ENCODE peak calls at places on chromosomes 4 and X, in six cellular contexts. X is SJSA1, L is tibial artery, V is aorta, S is prostate gland, J is heart left ventricle. A is an unnamed sample.
A peak's percentile ranks its signal among the peaks of the same experiment; 100 is the strongest.

GRCh38 chrX:71846429-71846828 is 64.2 kb upstream of the NHSL2 start:
- DNase-seq in S (no peak), J (no peak), X (peak; percentile 1), V (no peak), L (no peak), A (no peak)

GRCh38 chr4:101103381-101104142 is 243.8 kb downstream of the PPP3CA start:
- DNase-seq in V (no peak), J (no peak), L (no peak), X (no peak), S (no peak), A (no peak)

GRCh38 chrX:102546818-102547493 is 30.4 kb upstream of the TMSB15A start:
- DNase-seq in J (no peak), L (no peak), S (no peak), X (no peak), V (no peak), A (no peak)

GRCh38 chr4:72352746-72353145 is 216.3 kb downstream of the ADAMTS3 start:
- DNase-seq in L (no peak), X (no peak), J (no peak), V (no peak), S (peak; percentile 29), A (no peak)

GRCh38 chr4:78768447-78769177 is 7.5 kb upstream of the BMP2K start:
- DNase-seq in S (no peak), V (no peak), J (no peak), L (no peak), X (peak; percentile 12), A (no peak)

GRCh38 chr4:25939330-25939729 is 25.3 kb downstream of the SMIM20 start:
- DNase-seq in L (no peak), J (no peak), S (no peak), X (no peak), V (no peak), A (no peak)

GRCh38 chrX:154797006-154797405 is 8.3 kb downstream of the MPP1 start:
- DNase-seq in J (no peak), V (no peak), S (no peak), X (peak; percentile 23), L (no peak), A (no peak)

GRCh38 chr4:17060230-17060629 is 161.8 kb upstream of the LDB2 start:
- DNase-seq in L (no peak), J (no peak), S (no peak), X (no peak), V (no peak), A (no peak)

GRCh38 chr4:94641702-94642560 is 115.8 kb upstream of the BMPR1B start:
- DNase-seq in X (peak; percentile 55), S (no peak), V (no peak), J (no peak), L (no peak), A (no peak)

GRCh38 chr4:140153744-140154571 is at the start of gene MAML3:
- DNase-seq in X (peak; percentile 92), L (peak; percentile 97), V (peak; percentile 98), S (peak; percentile 95), J (peak; percentile 98), A (peak; percentile 94)

GRCh38 chrX:49001521-49002090 is 458 bp downstream of the GRIPAP1 start:
- DNase-seq in S (no peak), L (no peak), V (peak; percentile 67), J (no peak), X (no peak), A (peak; percentile 29)

GRCh38 chrX:17475820-17476219 is 100.8 kb downstream of the NHS start:
- DNase-seq in S (no peak), X (no peak), J (no peak), L (peak; percentile 68), V (no peak), A (no peak)

GRCh38 chr4:89136525-89136924 is 25.2 kb downstream of the TIGD2 start:
- DNase-seq in X (peak; percentile 22), S (no peak), L (no peak), J (no peak), V (no peak), A (no peak)

GRCh38 chr4:177246636-177247584 is 62.8 kb upstream of the NEIL3 start:
- DNase-seq in S (no peak), L (no peak), X (no peak), J (no peak), V (no peak), A (no peak)

GRCh38 chrX:153634236-153634635 is 12.8 kb upstream of the DUSP9 start:
- DNase-seq in V (no peak), L (peak; percentile 13), X (no peak), J (no peak), S (no peak), A (no peak)

GRCh38 chr4:133190098-133190497 is 41.0 kb downstream of the PCDH10 start:
- DNase-seq in V (no peak), J (no peak), L (no peak), S (no peak), X (no peak), A (no peak)

GRCh38 chrX:41122664-41123257 is 37.5 kb downstream of the USP9X start:
- DNase-seq in S (no peak), J (no peak), L (no peak), X (no peak), V (no peak), A (no peak)

GRCh38 chr4:139785356-139785755 is 119.7 kb downstream of the MGST2 start:
- DNase-seq in X (no peak), S (no peak), J (no peak), V (no peak), L (no peak), A (no peak)

GRCh38 chr4:109334129-109334528 is 31.7 kb upstream of the COL25A1 start:
- DNase-seq in J (no peak), V (no peak), S (no peak), X (no peak), L (no peak), A (no peak)

GRCh38 chr4:128177376-128177959 is 110.1 kb downstream of the PGRMC2 start:
- DNase-seq in S (no peak), V (no peak), L (no peak), J (no peak), X (no peak), A (no peak)

DNA sequence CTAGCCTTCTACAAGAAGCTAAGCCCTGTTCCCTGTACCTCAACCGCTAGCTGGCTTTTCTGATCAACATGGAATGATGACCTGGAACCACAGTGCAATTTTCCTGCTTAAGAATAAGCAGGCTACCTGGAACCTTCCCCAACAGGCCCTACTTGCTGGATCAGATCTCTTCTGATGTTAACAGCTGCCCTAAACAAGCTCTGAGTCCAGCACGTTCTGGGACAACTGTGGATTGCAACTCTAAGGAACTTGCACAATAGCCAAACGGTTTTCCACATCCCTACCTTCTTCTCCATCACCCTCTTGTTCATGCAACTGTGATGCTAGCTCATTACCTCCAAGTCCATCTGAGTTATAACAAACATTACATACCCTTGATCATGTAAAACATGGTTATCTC is 19.8 kb downstream of the ATP8A1 start:
- DNase-seq in J (no peak), S (no peak), V (no peak), X (no peak), L (no peak), A (no peak)
- H3K4me1 ChIP-seq in J (peaks cover 39% of the 10 kb centered on the region), S (no peaks in the 10 kb centered on the region), V (no peaks in the 10 kb centered on the region), X (no peaks in the 10 kb centered on the region), L (no peaks in the 10 kb centered on the region), A (peaks cover 4% of the 10 kb centered on the region)

DNA sequence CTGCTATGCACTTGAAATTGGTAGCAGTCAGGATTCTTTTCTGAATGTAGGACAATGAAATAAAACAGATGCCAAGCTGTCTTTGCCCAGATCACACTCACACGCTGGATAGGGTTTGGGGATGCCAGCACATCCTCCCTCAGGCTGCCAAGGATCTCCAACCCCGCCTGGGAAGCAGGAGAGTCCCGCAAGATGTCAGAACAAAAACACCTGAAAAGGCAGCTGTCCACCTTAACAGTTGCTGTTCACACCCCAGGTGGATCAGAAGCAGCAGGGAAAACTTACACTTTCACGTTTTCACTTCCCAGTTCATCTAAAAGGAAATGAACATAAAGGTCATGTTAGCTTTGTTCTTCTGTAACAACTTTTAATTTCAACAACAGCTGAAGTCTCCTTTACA is 35.7 kb downstream of the TMEM154 start:
- DNase-seq in J (no peak), V (no peak), S (no peak), X (no peak), L (no peak), A (no peak)
- H3K4me1 ChIP-seq in J (peaks cover 25% of the 10 kb centered on the region), V (no peaks in the 10 kb centered on the region), S (no peaks in the 10 kb centered on the region), X (no peaks in the 10 kb centered on the region), L (no peaks in the 10 kb centered on the region), A (no peaks in the 10 kb centered on the region)

DNA sequence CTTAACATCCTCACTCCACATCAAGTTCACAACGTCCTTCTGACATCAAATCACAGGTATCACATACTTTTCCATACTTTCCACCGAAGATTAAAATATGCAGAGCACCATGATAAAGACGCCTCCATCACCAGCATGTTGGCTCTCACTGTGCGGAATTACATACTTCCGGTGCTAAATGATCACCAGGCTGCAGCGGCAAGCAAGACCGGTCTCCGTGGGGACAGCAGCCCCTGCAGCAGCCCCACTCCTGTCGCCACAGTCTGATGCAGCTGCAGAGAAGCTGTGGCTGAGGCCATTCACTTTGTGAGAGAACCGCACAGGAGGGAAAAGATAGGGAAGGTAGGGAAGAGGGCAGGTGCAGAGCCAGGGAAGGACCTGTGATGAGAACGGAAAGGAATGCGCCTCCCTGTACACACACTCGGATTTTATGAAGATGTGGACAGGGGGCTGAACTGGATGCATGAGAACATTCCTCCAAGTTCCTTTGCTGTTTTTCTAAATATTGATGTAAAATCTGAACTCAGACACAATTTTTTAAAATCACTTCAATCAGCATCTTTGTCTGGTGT is 38.3 kb downstream of the AFAP1 start:
- DNase-seq in S (no peak), L (no peak), X (no peak), V (no peak), J (no peak), A (no peak)
- H3K4me1 ChIP-seq in S (no peaks in the 10 kb centered on the region), L (no peaks in the 10 kb centered on the region), X (peaks cover 34% of the 10 kb centered on the region), V (peaks cover 2% of the 10 kb centered on the region), J (peaks cover 17% of the 10 kb centered on the region), A (peaks cover 8% of the 10 kb centered on the region)

GRCh38 chr4:56051049-56051709 is 102.4 kb downstream of the CEP135 start:
- DNase-seq in S (no peak), J (no peak), L (no peak), V (no peak), X (no peak), A (no peak)

GRCh38 chr4:56049428-56050212 is 100.9 kb downstream of the CEP135 start:
- DNase-seq in V (peak; percentile 75), L (no peak), X (peak; percentile 30), S (no peak), J (peak; percentile 28), A (no peak)

GRCh38 chr4:56051710-56052075 is 102.9 kb downstream of the CEP135 start:
- DNase-seq in S (no peak), X (no peak), J (no peak), V (no peak), L (no peak), A (no peak)

GRCh38 chr4:56050584-56050983 is 101.8 kb downstream of the CEP135 start:
- DNase-seq in J (no peak), X (no peak), S (no peak), V (no peak), L (no peak), A (no peak)

GRCh38 chr4:56048621-56049427 is 100.1 kb downstream of the CEP135 start:
- DNase-seq in V (peak; percentile 78), X (peak; percentile 28), S (peak; percentile 10), J (peak; percentile 36), L (no peak), A (no peak)
- H3K4me1 ChIP-seq in V (no peaks in the 10 kb centered on the region), X (peaks cover 13% of the 10 kb centered on the region), S (no peaks in the 10 kb centered on the region), J (peaks cover 13% of the 10 kb centered on the region), L (no peaks in the 10 kb centered on the region), A (peaks cover 8% of the 10 kb centered on the region)